ENCODE peak calls at places on chromosomes 11 and 22, in five cellular contexts. One of them, this sample, is unnamed.

GRCh38 chr22:46929689-46930225 is 167.3 kb downstream of the TBC1D22A start:
- DNase-seq in stomach: no peak
- DNase-seq in ascending aorta: no peak
- DNase-seq in fibroblast of lung: no peak
- DNase-seq in ovary: no peak
- DNase-seq in this sample: no peak

GRCh38 chr11:73154178-73154577 is 12.1 kb upstream of the FCHSD2 start:
- DNase-seq in stomach: no peak
- DNase-seq in ascending aorta: no peak
- DNase-seq in fibroblast of lung: no peak
- DNase-seq in ovary: no peak
- DNase-seq in this sample: no peak

GRCh38 chr11:8019671-8020597 is 32.8 kb downstream of the EIF3F start:
- DNase-seq in stomach: no peak
- DNase-seq in ascending aorta: peak; percentile 61
- DNase-seq in fibroblast of lung: no peak
- DNase-seq in ovary: peak; percentile 75
- DNase-seq in this sample: no peak

GRCh38 chr11:122743949-122744876 is 88.7 kb downstream of the UBASH3B start:
- DNase-seq in stomach: peak; percentile 31
- DNase-seq in ascending aorta: peak; percentile 66
- DNase-seq in fibroblast of lung: no peak
- DNase-seq in ovary: no peak
- DNase-seq in this sample: no peak

GRCh38 chr22:30694171-30694637 is 470 bp upstream of the OSBP2 start:
- DNase-seq in stomach: peak; percentile 76
- DNase-seq in ascending aorta: peak; percentile 67
- DNase-seq in fibroblast of lung: peak; percentile 43
- DNase-seq in ovary: peak; percentile 66
- DNase-seq in this sample: peak; percentile 40

GRCh38 chr11:80118071-80118470 is 677.2 kb upstream of the TENM4 start:
- DNase-seq in stomach: peak; percentile 27
- DNase-seq in ascending aorta: no peak
- DNase-seq in fibroblast of lung: no peak
- DNase-seq in ovary: no peak
- DNase-seq in this sample: no peak

GRCh38 chr11:79226136-79226535 is 214.7 kb downstream of the TENM4 start:
- DNase-seq in stomach: no peak
- DNase-seq in ascending aorta: no peak
- DNase-seq in fibroblast of lung: no peak
- DNase-seq in ovary: peak; percentile 59
- DNase-seq in this sample: no peak

GRCh38 chr11:44573333-44573732 is 7.9 kb downstream of the CD82 start:
- DNase-seq in stomach: no peak
- DNase-seq in ascending aorta: no peak
- DNase-seq in fibroblast of lung: no peak
- DNase-seq in ovary: no peak
- DNase-seq in this sample: no peak

GRCh38 chr11:107043242-107043991 is 25.1 kb upstream of the GUCY1A2 start:
- DNase-seq in stomach: no peak
- DNase-seq in ascending aorta: no peak
- DNase-seq in fibroblast of lung: peak; percentile 94
- DNase-seq in ovary: no peak
- DNase-seq in this sample: no peak

GRCh38 chr11:117387992-117388765 is 60.5 kb downstream of the CEP164 start:
- DNase-seq in stomach: no peak
- DNase-seq in ascending aorta: no peak
- DNase-seq in fibroblast of lung: peak; percentile 13
- DNase-seq in ovary: no peak
- DNase-seq in this sample: no peak

GRCh38 chr11:17169876-17170275 is 37.9 kb downstream of the PIK3C2A start:
- DNase-seq in stomach: no peak
- DNase-seq in ascending aorta: no peak
- DNase-seq in fibroblast of lung: no peak
- DNase-seq in ovary: no peak
- DNase-seq in this sample: no peak

GRCh38 chr11:128878455-128878854 is 11.4 kb upstream of the KCNJ1 start:
- DNase-seq in stomach: no peak
- DNase-seq in ascending aorta: no peak
- DNase-seq in fibroblast of lung: no peak
- DNase-seq in ovary: no peak
- DNase-seq in this sample: no peak

GRCh38 chr11:1448166-1448825 is 38.3 kb downstream of the MOB2 start:
- DNase-seq in stomach: no peak
- DNase-seq in ascending aorta: no peak
- DNase-seq in fibroblast of lung: no peak
- DNase-seq in ovary: no peak
- DNase-seq in this sample: no peak

GRCh38 chr11:113528982-113529381 is 53.8 kb upstream of the DRD2 start:
- DNase-seq in stomach: no peak
- DNase-seq in ascending aorta: peak; percentile 57
- DNase-seq in fibroblast of lung: no peak
- DNase-seq in ovary: no peak
- DNase-seq in this sample: no peak

GRCh38 chr11:34641981-34642380 is 21.1 kb downstream of the EHF start:
- DNase-seq in stomach: no peak
- DNase-seq in ascending aorta: no peak
- DNase-seq in fibroblast of lung: no peak
- DNase-seq in ovary: no peak
- DNase-seq in this sample: no peak

GRCh38 chr22:39098026-39098425 is 982 bp downstream of the APOBEC3H start:
- DNase-seq in stomach: no peak
- DNase-seq in ascending aorta: no peak
- DNase-seq in fibroblast of lung: no peak
- DNase-seq in ovary: no peak
- DNase-seq in this sample: no peak

GRCh38 chr11:73859671-73860070 is 17.0 kb downstream of the COA4 start:
- DNase-seq in stomach: no peak
- DNase-seq in ascending aorta: no peak
- DNase-seq in fibroblast of lung: no peak
- DNase-seq in ovary: no peak
- DNase-seq in this sample: no peak

GRCh38 chr22:43951966-43952365 is 3.3 kb upstream of the SAMM50 start:
- DNase-seq in stomach: no peak
- DNase-seq in ascending aorta: no peak
- DNase-seq in fibroblast of lung: no peak
- DNase-seq in ovary: no peak
- DNase-seq in this sample: no peak

GRCh38 chr11:69409812-69410645 is 71.4 kb upstream of the LINC01488 start:
- DNase-seq in stomach: no peak
- DNase-seq in ascending aorta: no peak
- DNase-seq in fibroblast of lung: no peak
- DNase-seq in ovary: no peak
- DNase-seq in this sample: no peak

GRCh38 chr11:118895093-118896039 is 11.7 kb downstream of the CXCR5 start:
- DNase-seq in stomach: no peak
- DNase-seq in ascending aorta: no peak
- DNase-seq in fibroblast of lung: no peak
- DNase-seq in ovary: no peak
- DNase-seq in this sample: no peak

GRCh38 chr11:29352273-29352672 is 664.6 kb downstream of the KCNA4 start:
- DNase-seq in stomach: no peak
- DNase-seq in ascending aorta: no peak
- DNase-seq in fibroblast of lung: no peak
- DNase-seq in ovary: no peak
- DNase-seq in this sample: no peak

GRCh38 chr22:48405741-48406140 is 1421.9 kb downstream of the BRD1 start:
- DNase-seq in stomach: no peak
- DNase-seq in ascending aorta: peak; percentile 27
- DNase-seq in fibroblast of lung: no peak
- DNase-seq in ovary: no peak
- DNase-seq in this sample: no peak

GRCh38 chr22:48321986-48322545 is 1505.6 kb downstream of the BRD1 start:
- DNase-seq in stomach: no peak
- DNase-seq in ascending aorta: no peak
- DNase-seq in fibroblast of lung: no peak
- DNase-seq in ovary: no peak
- DNase-seq in this sample: no peak

GRCh38 chr11:58530236-58530635 is 22.3 kb upstream of the OR5B21 start:
- DNase-seq in stomach: no peak
- DNase-seq in ascending aorta: no peak
- DNase-seq in fibroblast of lung: no peak
- DNase-seq in ovary: no peak
- DNase-seq in this sample: no peak

GRCh38 chr11:18106688-18107087 is 806 bp upstream of the SAAL1 start:
- DNase-seq in stomach: no peak
- DNase-seq in ascending aorta: no peak
- DNase-seq in fibroblast of lung: peak; percentile 26
- DNase-seq in ovary: no peak
- DNase-seq in this sample: no peak

GRCh38 chr11:10654211-10655150 is 39.1 kb downstream of the IRAG1 start:
- DNase-seq in stomach: no peak
- DNase-seq in ascending aorta: no peak
- DNase-seq in fibroblast of lung: peak; percentile 84
- DNase-seq in ovary: no peak
- DNase-seq in this sample: no peak

GRCh38 chr22:31332886-31333285 is 13.3 kb downstream of the PATZ1 start:
- DNase-seq in stomach: no peak
- DNase-seq in ascending aorta: no peak
- DNase-seq in fibroblast of lung: no peak
- DNase-seq in ovary: no peak
- DNase-seq in this sample: no peak

GRCh38 chr11:41716862-41717261 is 257.4 kb upstream of the LRRC4C start:
- DNase-seq in stomach: no peak
- DNase-seq in ascending aorta: no peak
- DNase-seq in fibroblast of lung: no peak
- DNase-seq in ovary: no peak
- DNase-seq in this sample: no peak

GRCh38 chr11:12046636-12047236 is 38.3 kb upstream of the DKK3 start:
- DNase-seq in stomach: no peak
- DNase-seq in ascending aorta: no peak
- DNase-seq in fibroblast of lung: no peak
- DNase-seq in ovary: no peak
- DNase-seq in this sample: no peak
- TF ChIP-seq CTCF in stomach: no peak
- TF ChIP-seq CTCF in ascending aorta: no peak
- TF ChIP-seq CTCF in fibroblast of lung: no peak
- TF ChIP-seq CTCF in ovary: no peak
- TF ChIP-seq CTCF in this sample: no peak

GRCh38 chr11:3835100-3835485 is 5.7 kb downstream of the RHOG start:
- DNase-seq in stomach: no peak
- DNase-seq in ascending aorta: no peak
- DNase-seq in fibroblast of lung: no peak
- DNase-seq in ovary: no peak
- DNase-seq in this sample: no peak
- H3K4me1 ChIP-seq in stomach: peaks cover 98% of the 10 kb centered on the region
- H3K4me1 ChIP-seq in ascending aorta: peaks cover 22% of the 10 kb centered on the region
- H3K4me1 ChIP-seq in fibroblast of lung: peaks cover 11% of the 10 kb centered on the region
- H3K4me1 ChIP-seq in ovary: peaks cover 17% of the 10 kb centered on the region
- H3K4me1 ChIP-seq in this sample: peaks cover 94% of the 10 kb centered on the region

GRCh38 chr11:64814712-64815187 is 4.4 kb upstream of the MEN1 start:
- DNase-seq in stomach: no peak
- DNase-seq in ascending aorta: no peak
- DNase-seq in fibroblast of lung: no peak
- DNase-seq in ovary: no peak
- DNase-seq in this sample: no peak
- TF ChIP-seq CTCF in stomach: no peak
- TF ChIP-seq CTCF in ascending aorta: no peak
- TF ChIP-seq CTCF in fibroblast of lung: no peak
- TF ChIP-seq CTCF in ovary: no peak
- TF ChIP-seq CTCF in this sample: no peak

GRCh38 chr11:19845633-19846032 is 133.0 kb downstream of the NAV2 start:
- DNase-seq in stomach: no peak
- DNase-seq in ascending aorta: no peak
- DNase-seq in fibroblast of lung: no peak
- DNase-seq in ovary: no peak
- DNase-seq in this sample: no peak
- H3K4me1 ChIP-seq in stomach: peaks cover 43% of the 10 kb centered on the region
- H3K4me1 ChIP-seq in ascending aorta: peaks cover 41% of the 10 kb centered on the region
- H3K4me1 ChIP-seq in fibroblast of lung: peaks cover 9% of the 10 kb centered on the region
- H3K4me1 ChIP-seq in ovary: peaks cover 25% of the 10 kb centered on the region
- H3K4me1 ChIP-seq in this sample: peaks cover 76% of the 10 kb centered on the region

DNA sequence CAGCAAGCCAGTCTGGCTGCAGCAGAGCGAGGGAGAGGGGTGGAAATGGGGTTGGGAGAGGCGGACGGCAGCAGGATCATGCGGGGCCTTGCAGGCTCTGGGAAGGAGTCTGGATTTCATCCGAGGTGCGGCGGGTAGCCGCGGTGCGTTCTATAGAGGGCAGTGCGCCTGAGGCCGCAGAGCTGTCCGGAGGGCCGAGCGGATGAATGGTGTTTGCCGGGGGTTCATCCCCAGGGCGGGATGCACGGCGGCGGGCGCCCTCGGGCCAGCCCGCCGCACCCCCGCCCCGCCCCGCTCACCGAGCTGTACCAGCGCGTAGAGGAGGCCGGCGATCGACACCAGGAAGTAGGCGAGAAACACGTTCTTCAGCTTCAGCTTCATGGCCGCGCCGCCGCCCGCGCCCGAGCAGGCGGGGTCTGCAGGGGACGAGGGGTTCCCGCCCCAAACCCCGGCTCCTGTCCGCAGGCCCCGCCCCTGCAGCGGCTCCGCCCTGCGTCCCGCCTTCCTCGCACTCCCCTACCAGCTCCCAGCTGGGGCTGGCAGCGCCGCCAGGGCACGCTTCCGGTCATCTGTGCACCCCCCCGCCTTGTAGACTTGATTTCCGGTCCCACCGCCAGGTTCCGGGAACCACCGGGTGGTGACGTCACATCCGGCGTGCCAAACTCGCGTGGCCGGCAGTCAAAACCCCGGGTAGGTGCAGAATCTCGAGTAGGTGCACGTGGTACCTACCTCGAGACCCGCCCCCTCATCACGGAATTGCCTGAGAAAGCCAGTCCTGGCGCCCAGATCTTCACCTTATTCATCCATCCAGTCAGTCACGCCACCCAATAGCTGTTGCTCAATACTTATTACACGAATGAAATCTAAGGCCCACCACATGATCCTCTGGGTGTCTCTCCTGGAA is at the start of gene B3GAT3:
- DNase-seq in stomach: peak; percentile 99
- DNase-seq in ascending aorta: peak; percentile 99
- DNase-seq in fibroblast of lung: peak; percentile 98
- DNase-seq in ovary: peak; percentile 99
- DNase-seq in this sample: peak; percentile 98
- TF ChIP-seq CTCF in stomach: no peak
- TF ChIP-seq CTCF in ascending aorta: no peak
- TF ChIP-seq CTCF in fibroblast of lung: no peak
- TF ChIP-seq CTCF in ovary: no peak
- TF ChIP-seq CTCF in this sample: peak; percentile 25

This sample was measured in left ventricle myocardium inferior.